ENCODE peak calls at places on chromosomes 16 and 17, in seven cellular contexts. C is stimulated activated CD4-positive, alpha-beta T cell treated with anti-CD3 and anti-CD28 coated beads, Interleukin-15, amount 100 ng/mL, for 24 hours; G is stimulated activated CD8-positive, alpha-beta memory T cell treated with anti-CD3 and anti-CD28 coated beads, Interleukin-15, amount 100 ng/mL, for 1 hour; W is effector CD4-positive, alpha-beta T cell; H is ELR; Q is KBM-7; B is kidney. R is an unnamed sample.

GRCh38 chr17:18033442-18034099 is 5.4 kb downstream of the ATPAF2 start:
- DNase-seq in B (no peak), G (no peak), C (peak), H (peak), W (peak), Q (peak), R (no peak)

GRCh38 chr17:181213-182163 is at the start of gene DOC2B:
- DNase-seq in G (no peak), C (peak), W (no peak), B (peak), Q (no peak), H (no peak), R (peak)

GRCh38 chr16:57774886-57775285 is 27.4 kb downstream of the KIFC3 start:
- DNase-seq in B (peak), H (no peak), W (no peak), C (no peak), Q (no peak), G (no peak), R (no peak)

GRCh38 chr17:59534583-59534982 is 30.8 kb upstream of the DHX40 start:
- DNase-seq in H (peak), G (no peak), Q (no peak), B (no peak), W (no peak), C (no peak), R (no peak)

GRCh38 chr17:46976626-46977270 is 2.3 kb downstream of the RPRML start:
- DNase-seq in W (no peak), H (peak), Q (no peak), G (no peak), B (peak), C (no peak), R (no peak)

GRCh38 chr17:43134774-43135453 is 9.8 kb upstream of the BRCA1 start:
- DNase-seq in B (no peak), Q (no peak), C (no peak), G (no peak), H (no peak), W (no peak), R (no peak)

GRCh38 chr16:11105038-11105903 is 150.7 kb downstream of the SOCS1 start:
- DNase-seq in G (no peak), C (peak), B (peak), Q (peak), H (peak), W (no peak), R (no peak)

GRCh38 chr17:40862985-40863733 is 3.9 kb downstream of the KRT12 start:
- DNase-seq in Q (peak), G (no peak), B (no peak), H (no peak), W (no peak), C (peak), R (peak)

GRCh38 chr17:55444471-55445441 is 23.1 kb upstream of the MMD start:
- DNase-seq in C (no peak), G (no peak), Q (no peak), W (no peak), H (peak), B (no peak), R (no peak)

GRCh38 chr17:17506893-17507464 is 10.8 kb upstream of the RASD1 start:
- DNase-seq in Q (no peak), G (no peak), C (no peak), H (no peak), W (no peak), B (peak), R (no peak)

GRCh38 chr16:17372383-17372782 is 98.4 kb downstream of the XYLT1 start:
- DNase-seq in H (no peak), B (no peak), G (no peak), Q (no peak), C (no peak), W (no peak), R (no peak)

GRCh38 chr17:5069724-5070123 is 8.5 kb upstream of the ZFP3 start:
- DNase-seq in C (no peak), Q (no peak), W (no peak), B (no peak), H (no peak), G (no peak), R (no peak)

GRCh38 chr16:56664506-56664905 is 3.4 kb downstream of the MT1G start:
- DNase-seq in C (no peak), B (no peak), H (no peak), Q (no peak), G (no peak), W (no peak), R (no peak)

GRCh38 chr17:78808106-78808635 is 26.1 kb upstream of the CYTH1 start:
- DNase-seq in C (no peak), W (no peak), H (peak), Q (no peak), B (no peak), G (no peak), R (no peak)

GRCh38 chr16:72092832-72093447 is 480 bp downstream of the TXNL4B start:
- DNase-seq in Q (peak), G (no peak), H (peak), W (no peak), C (peak), B (no peak), R (no peak)

GRCh38 chr17:76982408-76983074 is 114.3 kb downstream of the MGAT5B start:
- DNase-seq in H (no peak), Q (no peak), G (no peak), B (no peak), W (no peak), C (no peak), R (no peak)

GRCh38 chr16:70018254-70018653 is 67.1 kb downstream of the CLEC18A start:
- DNase-seq in Q (peak), B (no peak), H (peak), G (peak), W (peak), C (peak), R (no peak)

GRCh38 chr16:84795338-84796053 is 24.3 kb upstream of the CRISPLD2 start:
- DNase-seq in B (peak), C (no peak), H (peak), Q (no peak), G (no peak), W (no peak), R (no peak)

GRCh38 chr17:2292100-2292499 is 11.5 kb downstream of the SMG6 start:
- DNase-seq in H (peak), B (no peak), G (no peak), Q (no peak), C (no peak), W (no peak), R (no peak)

R was measured in progenitor cell of endocrine pancreas.